ENCODE peak calls at places on chromosome 21, in ten cellular contexts. One of them, this sample, is unnamed.

GRCh38 chr21:31945116-31945515 is 72.3 kb downstream of the HUNK start:
- DNase-seq in uterus: no peak
- DNase-seq in stomach: no peak
- DNase-seq in kidney epithelial cell: no peak
- DNase-seq in DND-41: no peak
- DNase-seq in GM13976: no peak
- DNase-seq in ovary: no peak
- DNase-seq in Calu3: no peak
- DNase-seq in CD4-positive, alpha-beta T cell: no peak
- DNase-seq in activated CD8-positive, alpha-beta T cell treated with anti-CD3 and anti-CD28 coated beads for 36 hours: no peak
- DNase-seq in this sample: no peak

GRCh38 chr21:45140346-45140940 is 66.1 kb downstream of the ADARB1 start:
- DNase-seq in DND-41: peak
- DNase-seq in Calu3: peak
- DNase-seq in activated CD8-positive, alpha-beta T cell treated with anti-CD3 and anti-CD28 coated beads for 36 hours: peak
- DNase-seq in GM13976: peak
- DNase-seq in CD4-positive, alpha-beta T cell: peak
- DNase-seq in uterus: peak
- DNase-seq in ovary: peak
- DNase-seq in stomach: peak
- DNase-seq in kidney epithelial cell: peak
- DNase-seq in this sample: peak

GRCh38 chr21:28142692-28143091 is 850.0 kb downstream of the LTN1 start:
- DNase-seq in ovary: no peak
- DNase-seq in uterus: no peak
- DNase-seq in kidney epithelial cell: peak
- DNase-seq in Calu3: no peak
- DNase-seq in GM13976: no peak
- DNase-seq in activated CD8-positive, alpha-beta T cell treated with anti-CD3 and anti-CD28 coated beads for 36 hours: no peak
- DNase-seq in DND-41: no peak
- DNase-seq in stomach: no peak
- DNase-seq in CD4-positive, alpha-beta T cell: no peak
- DNase-seq in this sample: no peak

GRCh38 chr21:41411449-41412089 is 14.5 kb upstream of the MX1 start:
- DNase-seq in DND-41: no peak
- DNase-seq in stomach: peak
- DNase-seq in CD4-positive, alpha-beta T cell: no peak
- DNase-seq in uterus: no peak
- DNase-seq in activated CD8-positive, alpha-beta T cell treated with anti-CD3 and anti-CD28 coated beads for 36 hours: peak
- DNase-seq in kidney epithelial cell: no peak
- DNase-seq in ovary: no peak
- DNase-seq in GM13976: no peak
- DNase-seq in Calu3: peak
- DNase-seq in this sample: no peak

GRCh38 chr21:42107177-42107880 is 36.2 kb downstream of the UMODL1 start:
- DNase-seq in DND-41: no peak
- DNase-seq in stomach: no peak
- DNase-seq in ovary: no peak
- DNase-seq in activated CD8-positive, alpha-beta T cell treated with anti-CD3 and anti-CD28 coated beads for 36 hours: no peak
- DNase-seq in CD4-positive, alpha-beta T cell: no peak
- DNase-seq in GM13976: no peak
- DNase-seq in kidney epithelial cell: no peak
- DNase-seq in Calu3: no peak
- DNase-seq in uterus: no peak
- DNase-seq in this sample: no peak

GRCh38 chr21:42550817-42551216 is 37.2 kb downstream of the SLC37A1 start:
- DNase-seq in GM13976: no peak
- DNase-seq in stomach: peak
- DNase-seq in DND-41: no peak
- DNase-seq in kidney epithelial cell: no peak
- DNase-seq in uterus: no peak
- DNase-seq in Calu3: no peak
- DNase-seq in activated CD8-positive, alpha-beta T cell treated with anti-CD3 and anti-CD28 coated beads for 36 hours: no peak
- DNase-seq in CD4-positive, alpha-beta T cell: no peak
- DNase-seq in ovary: no peak
- DNase-seq in this sample: no peak

GRCh38 chr21:38495242-38495641 is 3.0 kb downstream of the ERG start:
- DNase-seq in kidney epithelial cell: no peak
- DNase-seq in CD4-positive, alpha-beta T cell: no peak
- DNase-seq in uterus: no peak
- DNase-seq in GM13976: no peak
- DNase-seq in DND-41: no peak
- DNase-seq in Calu3: no peak
- DNase-seq in ovary: no peak
- DNase-seq in stomach: no peak
- DNase-seq in activated CD8-positive, alpha-beta T cell treated with anti-CD3 and anti-CD28 coated beads for 36 hours: no peak
- DNase-seq in this sample: no peak

GRCh38 chr21:46636550-46637289 is 1.2 kb downstream of the PRMT2 start:
- DNase-seq in DND-41: no peak
- DNase-seq in uterus: no peak
- DNase-seq in GM13976: no peak
- DNase-seq in activated CD8-positive, alpha-beta T cell treated with anti-CD3 and anti-CD28 coated beads for 36 hours: no peak
- DNase-seq in CD4-positive, alpha-beta T cell: no peak
- DNase-seq in stomach: no peak
- DNase-seq in Calu3: no peak
- DNase-seq in ovary: no peak
- DNase-seq in kidney epithelial cell: no peak
- DNase-seq in this sample: no peak

GRCh38 chr21:43274946-43275310 is 106.1 kb downstream of the CRYAA start:
- DNase-seq in GM13976: no peak
- DNase-seq in kidney epithelial cell: no peak
- DNase-seq in uterus: no peak
- DNase-seq in DND-41: no peak
- DNase-seq in activated CD8-positive, alpha-beta T cell treated with anti-CD3 and anti-CD28 coated beads for 36 hours: no peak
- DNase-seq in stomach: no peak
- DNase-seq in Calu3: no peak
- DNase-seq in ovary: peak
- DNase-seq in CD4-positive, alpha-beta T cell: no peak
- DNase-seq in this sample: no peak

GRCh38 chr21:32061755-32062154 is 188.9 kb downstream of the HUNK start:
- DNase-seq in stomach: no peak
- DNase-seq in GM13976: no peak
- DNase-seq in CD4-positive, alpha-beta T cell: no peak
- DNase-seq in kidney epithelial cell: no peak
- DNase-seq in activated CD8-positive, alpha-beta T cell treated with anti-CD3 and anti-CD28 coated beads for 36 hours: no peak
- DNase-seq in Calu3: no peak
- DNase-seq in ovary: no peak
- DNase-seq in DND-41: no peak
- DNase-seq in uterus: no peak
- DNase-seq in this sample: no peak

GRCh38 chr21:28261291-28261690 is 731.4 kb downstream of the LTN1 start:
- DNase-seq in kidney epithelial cell: no peak
- DNase-seq in stomach: no peak
- DNase-seq in activated CD8-positive, alpha-beta T cell treated with anti-CD3 and anti-CD28 coated beads for 36 hours: no peak
- DNase-seq in ovary: no peak
- DNase-seq in CD4-positive, alpha-beta T cell: no peak
- DNase-seq in uterus: no peak
- DNase-seq in GM13976: no peak
- DNase-seq in Calu3: no peak
- DNase-seq in DND-41: no peak
- DNase-seq in this sample: no peak

GRCh38 chr21:25366116-25366515 is 241.2 kb downstream of the MRPL39 start:
- DNase-seq in activated CD8-positive, alpha-beta T cell treated with anti-CD3 and anti-CD28 coated beads for 36 hours: no peak
- DNase-seq in stomach: no peak
- DNase-seq in GM13976: no peak
- DNase-seq in ovary: no peak
- DNase-seq in CD4-positive, alpha-beta T cell: no peak
- DNase-seq in uterus: no peak
- DNase-seq in DND-41: no peak
- DNase-seq in Calu3: no peak
- DNase-seq in kidney epithelial cell: no peak
- DNase-seq in this sample: no peak
- TF ChIP-seq CTCF in activated CD8-positive, alpha-beta T cell treated with anti-CD3 and anti-CD28 coated beads for 36 hours: no peak
- TF ChIP-seq CTCF in stomach: no peak
- TF ChIP-seq CTCF in GM13976: no peak
- TF ChIP-seq CTCF in ovary: no peak
- TF ChIP-seq CTCF in CD4-positive, alpha-beta T cell: no peak
- TF ChIP-seq CTCF in uterus: no peak
- TF ChIP-seq CTCF in DND-41: no peak
- TF ChIP-seq CTCF in Calu3: no peak
- TF ChIP-seq CTCF in kidney epithelial cell: no peak
- TF ChIP-seq CTCF in this sample: no peak

GRCh38 chr21:25561668-25562641 is 45.3 kb downstream of the MRPL39 start:
- DNase-seq in Calu3: peak
- DNase-seq in kidney epithelial cell: no peak
- DNase-seq in activated CD8-positive, alpha-beta T cell treated with anti-CD3 and anti-CD28 coated beads for 36 hours: peak
- DNase-seq in GM13976: peak
- DNase-seq in DND-41: peak
- DNase-seq in ovary: peak
- DNase-seq in CD4-positive, alpha-beta T cell: peak
- DNase-seq in uterus: peak
- DNase-seq in stomach: peak
- DNase-seq in this sample: peak
- TF ChIP-seq CTCF in Calu3: no peak
- TF ChIP-seq CTCF in kidney epithelial cell: peak
- TF ChIP-seq CTCF in activated CD8-positive, alpha-beta T cell treated with anti-CD3 and anti-CD28 coated beads for 36 hours: no peak
- TF ChIP-seq CTCF in GM13976: peak
- TF ChIP-seq CTCF in DND-41: peak
- TF ChIP-seq CTCF in ovary: peak
- TF ChIP-seq CTCF in CD4-positive, alpha-beta T cell: no peak
- TF ChIP-seq CTCF in uterus: no peak
- TF ChIP-seq CTCF in stomach: no peak
- TF ChIP-seq CTCF in this sample: peak

GRCh38 chr21:34517491-34518245 is 5.7 kb upstream of the KCNE1 start:
- DNase-seq in ovary: no peak
- DNase-seq in uterus: no peak
- DNase-seq in CD4-positive, alpha-beta T cell: no peak
- DNase-seq in Calu3: no peak
- DNase-seq in GM13976: no peak
- DNase-seq in activated CD8-positive, alpha-beta T cell treated with anti-CD3 and anti-CD28 coated beads for 36 hours: peak
- DNase-seq in DND-41: no peak
- DNase-seq in stomach: no peak
- DNase-seq in kidney epithelial cell: no peak
- DNase-seq in this sample: no peak
- TF ChIP-seq CTCF in ovary: no peak
- TF ChIP-seq CTCF in uterus: no peak
- TF ChIP-seq CTCF in CD4-positive, alpha-beta T cell: no peak
- TF ChIP-seq CTCF in Calu3: no peak
- TF ChIP-seq CTCF in GM13976: no peak
- TF ChIP-seq CTCF in activated CD8-positive, alpha-beta T cell treated with anti-CD3 and anti-CD28 coated beads for 36 hours: peak
- TF ChIP-seq CTCF in DND-41: peak
- TF ChIP-seq CTCF in stomach: no peak
- TF ChIP-seq CTCF in kidney epithelial cell: peak
- TF ChIP-seq CTCF in this sample: peak

GRCh38 chr21:14862794-14863720 is 201.7 kb downstream of the NRIP1 start:
- DNase-seq in CD4-positive, alpha-beta T cell: no peak
- DNase-seq in kidney epithelial cell: no peak
- DNase-seq in GM13976: no peak
- DNase-seq in DND-41: peak
- DNase-seq in ovary: no peak
- DNase-seq in uterus: no peak
- DNase-seq in Calu3: peak
- DNase-seq in stomach: no peak
- DNase-seq in activated CD8-positive, alpha-beta T cell treated with anti-CD3 and anti-CD28 coated beads for 36 hours: peak
- DNase-seq in this sample: no peak
- TF ChIP-seq CTCF in CD4-positive, alpha-beta T cell: peak
- TF ChIP-seq CTCF in kidney epithelial cell: peak
- TF ChIP-seq CTCF in GM13976: no peak
- TF ChIP-seq CTCF in DND-41: peak
- TF ChIP-seq CTCF in ovary: no peak
- TF ChIP-seq CTCF in uterus: no peak
- TF ChIP-seq CTCF in Calu3: peak
- TF ChIP-seq CTCF in stomach: no peak
- TF ChIP-seq CTCF in activated CD8-positive, alpha-beta T cell treated with anti-CD3 and anti-CD28 coated beads for 36 hours: peak
- TF ChIP-seq CTCF in this sample: no peak

This sample was measured in GM10248.